ENCODE peak calls at places on chromosomes 1 and 21, in seven cellular contexts. D, X, G, M, I, P and B are unnamed samples.

GRCh38 chr1:213657040-213657439 is 330.7 kb upstream of the PROX1 start:
- DNase-seq in I (no peak), D (no peak), P (no peak), G (no peak), M (no peak), X (no peak), B (no peak)

GRCh38 chr21:27681038-27681437 is 714.1 kb upstream of the ADAMTS5 start:
- DNase-seq in I (no peak), P (no peak), X (no peak), G (no peak), M (no peak), D (no peak), B (no peak)

GRCh38 chr1:79079770-79080169 is 73.2 kb upstream of the ADGRL4 start:
- DNase-seq in X (no peak), P (peak), I (no peak), G (no peak), D (no peak), M (peak), B (peak)

GRCh38 chr1:61141288-61142044 is 59.1 kb downstream of the NFIA start:
- DNase-seq in X (no peak), P (peak), M (no peak), D (no peak), I (no peak), G (no peak), B (no peak)

GRCh38 chr1:57770772-57771171 is 346.9 kb upstream of the DAB1 start:
- DNase-seq in X (peak), D (no peak), G (no peak), M (no peak), P (no peak), I (no peak), B (no peak)

GRCh38 chr1:220528679-220529529 is 968 bp downstream of the MARK1 start:
- DNase-seq in D (peak), P (no peak), M (peak), I (no peak), G (peak), X (peak), B (peak)

GRCh38 chr1:66460776-66461175 is 73.2 kb upstream of the SGIP1 start:
- DNase-seq in D (no peak), P (no peak), X (no peak), G (no peak), I (no peak), M (no peak), B (no peak)

GRCh38 chr1:222634180-222635013 is 16.5 kb downstream of the MIA3 start:
- DNase-seq in D (peak), G (peak), X (peak), P (peak), I (no peak), M (peak), B (peak)

GRCh38 chr1:229689915-229690314 is 63.9 kb downstream of the URB2 start:
- DNase-seq in X (no peak), P (no peak), G (no peak), D (no peak), I (no peak), M (no peak), B (no peak)

GRCh38 chr1:110615548-110616130 is 9.5 kb upstream of the KCNA2 start:
- DNase-seq in P (peak), D (peak), I (no peak), M (peak), X (peak), G (peak), B (peak)

GRCh38 chr1:64042331-64043100 is 160.9 kb upstream of the UBE2U start:
- DNase-seq in M (no peak), P (peak), I (no peak), X (no peak), D (no peak), G (peak), B (no peak)

GRCh38 chr1:15153842-15154479 is 414 bp downstream of the TMEM51 start:
- DNase-seq in I (peak), D (peak), X (no peak), G (peak), M (peak), P (peak), B (peak)

GRCh38 chr1:86951430-86951829 is 37.0 kb downstream of the HS2ST1 start:
- DNase-seq in M (no peak), P (no peak), I (no peak), X (no peak), G (no peak), D (no peak), B (no peak)

GRCh38 chr1:27416387-27417111 is 24.1 kb downstream of the GPR3 start:
- DNase-seq in I (no peak), G (peak), D (no peak), M (peak), X (peak), P (peak), B (peak)

GRCh38 chr1:34418166-34418565 is 241.5 kb downstream of the C1orf94 start:
- DNase-seq in P (no peak), X (no peak), D (no peak), I (no peak), G (no peak), M (no peak), B (no peak)

GRCh38 chr1:34415140-34415539 is 238.4 kb downstream of the C1orf94 start:
- DNase-seq in D (no peak), G (no peak), M (no peak), P (no peak), I (no peak), X (no peak), B (no peak)

DNA sequence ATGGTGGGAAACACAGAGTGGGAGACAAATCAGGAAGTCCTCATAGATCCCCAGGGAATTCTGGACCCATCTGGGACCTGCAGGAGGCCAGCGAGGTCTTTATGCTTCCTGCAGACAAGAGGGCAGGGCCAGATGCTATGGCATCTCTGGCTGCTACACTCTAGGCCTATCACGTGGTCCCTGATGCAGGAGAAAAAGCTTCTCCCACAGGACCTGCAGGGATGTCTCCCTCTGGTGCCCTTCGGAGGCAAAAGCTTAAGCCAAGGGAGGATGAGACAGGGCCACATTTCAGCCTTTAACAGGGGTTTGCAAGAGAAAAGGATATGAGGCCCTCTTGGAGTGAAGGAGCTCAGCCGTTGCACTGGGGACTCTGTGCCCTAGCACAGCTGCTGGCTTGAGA is 243.0 kb downstream of the C1orf94 start:
- DNase-seq in D (no peak), G (no peak), P (no peak), M (peak), X (no peak), I (no peak), B (peak)
- TF ChIP-seq CTCF in D (peak), G (no peak), P (no peak), M (peak), X (no peak), I (no peak), B (no peak)

GRCh38 chr1:45305231-45305630 is 21.5 kb upstream of the HPDL start:
- DNase-seq in D (no peak), P (no peak), G (no peak), X (no peak), M (no peak), I (no peak), B (no peak)

GRCh38 chr1:45302505-45303331 is 24.0 kb upstream of the HPDL start:
- DNase-seq in P (no peak), X (no peak), G (no peak), D (no peak), M (no peak), I (no peak), B (no peak)

GRCh38 chr1:45306319-45306718 is 20.4 kb upstream of the HPDL start:
- DNase-seq in P (no peak), X (peak), M (no peak), I (no peak), D (no peak), G (no peak), B (no peak)

GRCh38 chr1:45303582-45304310 is 22.9 kb upstream of the HPDL start:
- DNase-seq in D (peak), G (peak), M (peak), X (peak), P (peak), I (peak), B (peak)

GRCh38 chr1:45304311-45305081 is 22.2 kb upstream of the HPDL start:
- DNase-seq in M (no peak), P (no peak), I (peak), G (peak), X (no peak), D (no peak), B (no peak)
- TF ChIP-seq CTCF in M (no peak), P (no peak), I (no peak), G (no peak), X (no peak), D (no peak), B (no peak)

GRCh38 chr1:8478566-8478965 is 160.7 kb downstream of the SLC45A1 start:
- DNase-seq in X (no peak), P (no peak), M (no peak), G (no peak), D (no peak), I (no peak), B (no peak)
- TF ChIP-seq CTCF in X (no peak), P (no peak), M (no peak), G (no peak), D (no peak), I (no peak), B (no peak)

GRCh38 chr1:209030454-209031167 is 552.9 kb upstream of the CAMK1G start:
- DNase-seq in D (no peak), X (no peak), I (no peak), P (no peak), G (no peak), M (no peak), B (no peak)

GRCh38 chr1:209023790-209024189 is 559.7 kb upstream of the CAMK1G start:
- DNase-seq in M (no peak), X (no peak), P (no peak), I (no peak), G (no peak), D (no peak), B (no peak)

DNA sequence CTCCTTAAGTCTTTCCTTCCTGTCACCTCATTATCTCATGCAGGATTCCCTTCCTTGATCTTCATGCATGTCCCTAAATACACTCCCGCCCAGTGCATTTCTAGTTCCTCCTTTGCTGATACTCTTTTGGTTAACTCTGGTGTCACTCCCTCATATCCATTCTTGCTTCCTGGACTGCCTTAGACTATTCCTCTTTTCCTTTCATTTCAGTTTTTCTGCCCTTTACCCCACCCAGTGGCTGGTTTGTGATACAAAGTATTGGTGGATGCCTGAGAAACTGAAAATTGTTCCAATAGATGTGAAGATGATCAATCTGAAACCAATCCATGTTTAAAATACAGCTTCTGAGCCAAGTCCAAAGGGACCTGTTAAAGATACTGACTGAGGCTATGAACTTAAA is 553.8 kb upstream of the CAMK1G start:
- DNase-seq in D (no peak), G (no peak), X (no peak), P (no peak), M (no peak), I (no peak), B (no peak)
- TF ChIP-seq CTCF in D (peak), G (no peak), X (no peak), P (peak), M (peak), I (no peak), B (no peak)

GRCh38 chr1:208216806-208217205 is 27.4 kb downstream of the PLXNA2 start:
- DNase-seq in P (no peak), M (no peak), G (no peak), I (no peak), X (no peak), D (no peak), B (no peak)
- TF ChIP-seq CTCF in P (no peak), M (peak), G (no peak), I (no peak), X (no peak), D (no peak), B (no peak)

GRCh38 chr1:94693029-94693428 is 127.1 kb upstream of the SLC44A3 start:
- DNase-seq in M (no peak), P (no peak), G (no peak), I (no peak), X (no peak), D (no peak), B (no peak)
- TF ChIP-seq CTCF in M (peak), P (peak), G (no peak), I (no peak), X (no peak), D (peak), B (peak)

DNA sequence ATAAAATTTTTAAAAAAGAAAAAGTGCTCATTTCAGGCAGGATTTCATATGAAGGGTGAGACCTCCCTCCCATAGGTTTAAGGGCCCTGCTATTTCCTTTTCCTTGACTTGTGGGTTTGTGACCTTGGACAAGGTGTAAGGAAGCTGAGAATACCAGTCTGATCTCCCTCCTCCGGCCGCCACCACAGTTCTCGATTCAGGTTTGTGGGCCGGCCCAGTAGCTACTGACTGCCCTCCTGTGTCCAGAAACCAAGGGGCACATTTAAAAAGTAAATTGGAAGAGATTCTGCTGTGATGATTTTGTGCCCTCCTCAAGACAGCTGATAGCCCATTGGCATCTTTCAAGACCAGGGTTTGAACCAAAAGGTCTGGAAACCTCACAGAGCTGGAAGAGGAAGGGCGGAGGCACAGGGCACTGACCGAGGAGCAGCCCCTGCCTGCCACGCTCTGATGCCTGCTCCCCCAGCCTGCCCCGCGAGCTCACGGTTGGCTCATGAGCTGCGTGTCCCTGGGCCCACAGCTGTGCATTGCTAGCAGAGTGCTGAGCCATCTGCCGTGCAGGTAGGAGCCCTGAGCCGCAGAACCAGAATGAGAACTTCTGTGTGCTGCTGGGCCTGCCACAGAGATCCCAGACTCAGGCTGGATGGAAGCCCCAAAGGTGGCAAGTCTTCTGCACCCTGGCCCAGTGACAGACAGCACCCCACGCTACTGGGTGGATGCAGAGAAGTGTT is 348.7 kb downstream of the NPHP4 start:
- DNase-seq in D (no peak), X (no peak), G (no peak), P (no peak), M (peak), I (no peak), B (no peak)
- TF ChIP-seq CTCF in D (no peak), X (no peak), G (no peak), P (no peak), M (no peak), I (no peak), B (no peak)